ENCODE peak calls at places on chromosomes 7 and 10, in ten cellular contexts. I, Q, V, J, N, T, W, M, B and C are unnamed samples. For H3K36me3, the result is how much of the 10 kb centered on the place peaks cover.

GRCh38 chr7:38107486-38107893 is 70.6 kb upstream of the STARD3NL start:
- DNase-seq in I (no peak), Q (peak), V (peak), J (peak), N (peak), T (peak), W (peak), M (peak), B (peak), C (peak)

GRCh38 chr7:155971180-155971770 is 159.0 kb upstream of the SHH start:
- DNase-seq in I (no peak), Q (no peak), V (no peak), J (no peak), N (no peak), T (no peak), W (peak), M (no peak), B (no peak), C (no peak)

GRCh38 chr10:124921261-124921660 is 20.7 kb upstream of the ZRANB1 start:
- DNase-seq in I (no peak), Q (no peak), V (no peak), J (no peak), N (no peak), T (no peak), W (no peak), M (no peak), B (no peak), C (no peak)

GRCh38 chr7:141463986-141464385 is 87.2 kb upstream of the AGK start:
- DNase-seq in I (no peak), Q (no peak), V (no peak), J (no peak), N (no peak), T (no peak), W (no peak), M (no peak), B (no peak), C (no peak)

GRCh38 chr10:47241946-47242900 is 57.8 kb upstream of the GDF10 start:
- DNase-seq in I (no peak), Q (no peak), V (no peak), J (no peak), N (peak), T (no peak), W (no peak), M (no peak), B (no peak), C (no peak)

GRCh38 chr10:120917521-120918250 is 66.5 kb downstream of the WDR11 start:
- DNase-seq in I (no peak), Q (peak), V (no peak), J (no peak), N (no peak), T (peak), W (no peak), M (no peak), B (no peak), C (no peak)

GRCh38 chr10:76830218-76830617 is 807.4 kb downstream of the KCNMA1 start:
- DNase-seq in I (no peak), Q (no peak), V (no peak), J (no peak), N (no peak), T (no peak), W (no peak), M (no peak), B (no peak), C (no peak)

GRCh38 chr7:24346129-24346528 is 62.1 kb downstream of the NPY start:
- DNase-seq in I (no peak), Q (no peak), V (no peak), J (no peak), N (no peak), T (no peak), W (no peak), M (no peak), B (no peak), C (no peak)

GRCh38 chr7:123169065-123169464 is 30.7 kb downstream of the SLC13A1 start:
- DNase-seq in I (no peak), Q (no peak), V (no peak), J (no peak), N (no peak), T (no peak), W (peak), M (no peak), B (no peak), C (no peak)

GRCh38 chr7:2808891-2809660 is 35.0 kb downstream of the GNA12 start:
- DNase-seq in I (no peak), Q (no peak), V (no peak), J (no peak), N (no peak), T (peak), W (peak), M (no peak), B (no peak), C (no peak)

GRCh38 chr7:67311901-67312300 is 315.3 kb downstream of the TYW1 start:
- DNase-seq in I (no peak), Q (no peak), V (no peak), J (no peak), N (no peak), T (no peak), W (no peak), M (no peak), B (no peak), C (no peak)

GRCh38 chr10:63491558-63492316 is 26.0 kb upstream of the JMJD1C start:
- DNase-seq in I (no peak), Q (peak), V (peak), J (no peak), N (no peak), T (peak), W (peak), M (no peak), B (no peak), C (no peak)

GRCh38 chr10:94193466-94193924 is 169.2 kb downstream of the NOC3L start:
- DNase-seq in I (no peak), Q (no peak), V (no peak), J (no peak), N (no peak), T (peak), W (no peak), M (no peak), B (no peak), C (no peak)

GRCh38 chr10:130045091-130045652 is 65.5 kb downstream of the C10orf143 start:
- DNase-seq in I (no peak), Q (no peak), V (no peak), J (no peak), N (peak), T (peak), W (no peak), M (no peak), B (no peak), C (no peak)

GRCh38 chr10:79375321-79376077 is 28.2 kb downstream of the PPIF start:
- DNase-seq in I (no peak), Q (peak), V (no peak), J (no peak), N (peak), T (no peak), W (peak), M (no peak), B (no peak), C (no peak)

GRCh38 chr7:66769833-66770512 is 29.4 kb downstream of the RABGEF1 start:
- DNase-seq in I (no peak), Q (no peak), V (no peak), J (no peak), N (no peak), T (no peak), W (no peak), M (no peak), B (no peak), C (no peak)

GRCh38 chr7:130622866-130623265 is 45.7 kb downstream of the COPG2 start:
- DNase-seq in I (no peak), Q (no peak), V (no peak), J (no peak), N (no peak), T (no peak), W (no peak), M (no peak), B (no peak), C (no peak)

DNA sequence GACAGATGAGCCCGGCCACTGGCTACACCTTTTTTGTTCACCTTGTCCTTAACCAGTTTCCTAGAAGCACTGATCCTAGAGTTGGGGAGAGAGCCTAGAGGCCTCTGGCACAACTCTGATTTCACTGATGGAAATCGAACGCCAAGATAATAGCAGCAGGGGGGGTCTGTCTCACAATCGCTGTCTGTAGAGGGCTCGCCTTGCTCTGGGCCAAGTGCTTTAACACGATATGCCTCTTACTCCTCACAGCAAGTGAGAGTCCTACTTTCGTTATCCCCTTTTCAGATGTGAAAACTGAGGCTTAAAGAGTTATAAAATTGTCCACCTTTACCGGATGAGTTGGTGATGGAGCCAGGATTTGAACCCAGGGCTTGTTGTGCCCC is 487 bp downstream of the RASSF4 start:
- DNase-seq in I (no peak), Q (no peak), V (no peak), J (no peak), N (no peak), T (peak), W (no peak), M (no peak), B (no peak), C (no peak)
- H3K4me3 ChIP-seq in I (peak), Q (peak), V (peak), J (peak), N (peak), T (peak), W (peak), M (peak), B (peak), C (peak)

DNA sequence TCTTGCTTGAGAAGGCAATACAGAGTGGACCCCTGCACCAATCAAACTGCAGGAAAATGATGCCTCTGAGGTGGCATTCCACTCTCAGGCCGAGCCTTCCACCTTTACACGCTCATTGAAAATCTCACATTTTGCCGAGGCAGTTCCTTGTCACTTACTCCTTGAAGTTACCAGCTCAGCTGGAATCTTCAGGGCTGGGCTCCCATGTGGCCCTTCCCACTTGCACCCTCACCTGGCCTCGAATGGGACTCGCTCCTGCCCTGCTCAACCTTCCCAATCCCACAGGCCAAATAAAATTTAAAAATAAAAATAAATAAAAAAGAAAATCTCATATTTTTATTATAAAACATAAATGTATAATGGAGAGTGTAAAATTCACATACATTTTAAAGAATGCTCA is 790.7 kb upstream of the COBL start:
- DNase-seq in I (no peak), Q (no peak), V (no peak), J (no peak), N (no peak), T (peak), W (no peak), M (no peak), B (no peak), C (no peak)
- TF ChIP-seq CTCF in I (no peak), Q (no peak), V (no peak), J (no peak), N (no peak), T (peak), W (no peak), M (no peak), B (no peak), C (no peak)

DNA sequence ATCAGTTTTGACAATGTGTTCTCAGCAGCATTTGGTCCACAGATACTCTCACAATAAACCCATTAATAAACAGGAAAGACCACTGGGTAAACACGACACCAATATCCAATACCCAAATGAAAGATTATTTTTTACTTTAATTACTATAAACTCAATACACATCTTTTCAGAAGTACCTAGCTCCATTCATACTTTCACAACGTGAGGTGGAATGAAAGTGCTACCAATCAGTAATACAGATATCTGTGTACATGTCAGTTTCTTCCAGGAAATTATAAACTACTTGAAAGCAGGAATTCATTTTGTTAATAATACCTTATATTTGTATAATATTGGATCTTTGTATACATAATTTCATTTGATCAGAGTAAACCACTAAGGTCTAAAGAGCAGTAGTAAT is 11.9 kb downstream of the CDK6 start:
- DNase-seq in I (no peak), Q (no peak), V (no peak), J (no peak), N (no peak), T (no peak), W (no peak), M (no peak), B (no peak), C (no peak)
- H3K36me3 ChIP-seq in I (under half), Q (under half), V (under half), J (under half), N (under half), T (under half), W (under half), M (under half), B (under half), C (under half)

GRCh38 chr10:72260215-72260587 is 13.5 kb upstream of the DDIT4 start:
- DNase-seq in I (no peak), Q (no peak), V (no peak), J (no peak), N (no peak), T (no peak), W (no peak), M (peak), B (no peak), C (no peak)
- H3K4me3 ChIP-seq in I (no peak), Q (peak), V (peak), J (peak), N (peak), T (peak), W (no peak), M (peak), B (peak), C (no peak)